ENCODE peak calls at places on chromosome 3, in seven cellular contexts. U is lower leg skin, B is Caco-2, J is kidney epithelial cell, Q is HFF-Myc, A is ascending aorta, Y is astrocyte. P is an unnamed sample.

GRCh38 chr3:127299276-127299675 is 11.4 kb upstream of the PRR20G start:
- DNase-seq in U (peak), B (no peak), J (no peak), Q (no peak), A (no peak), Y (no peak), P (no peak)

GRCh38 chr3:173890091-173890490 is 492.5 kb downstream of the NLGN1 start:
- DNase-seq in U (no peak), B (no peak), J (no peak), Q (no peak), A (no peak), Y (no peak), P (no peak)

GRCh38 chr3:57974796-57975388 is 33.3 kb upstream of the FLNB start:
- DNase-seq in U (no peak), B (peak), J (peak), Q (peak), A (no peak), Y (peak), P (no peak)

GRCh38 chr3:128864351-128864811 is 15.0 kb upstream of the ACAD9 start:
- DNase-seq in U (no peak), B (no peak), J (no peak), Q (no peak), A (no peak), Y (no peak), P (no peak)

GRCh38 chr3:124296416-124296815 is 304.5 kb upstream of the ROPN1 start:
- DNase-seq in U (no peak), B (no peak), J (no peak), Q (no peak), A (no peak), Y (no peak), P (no peak)

GRCh38 chr3:72336821-72337479 is 511.3 kb downstream of the SHQ1 start:
- DNase-seq in U (peak), B (no peak), J (no peak), Q (peak), A (peak), Y (peak), P (peak)

GRCh38 chr3:131033480-131034080 is 6.9 kb downstream of the NEK11 start:
- DNase-seq in U (no peak), B (no peak), J (no peak), Q (peak), A (no peak), Y (no peak), P (no peak)

GRCh38 chr3:69472093-69472492 is 86.2 kb upstream of the FRMD4B start:
- DNase-seq in U (no peak), B (no peak), J (no peak), Q (no peak), A (no peak), Y (no peak), P (no peak)

GRCh38 chr3:135453333-135453732 is 512.2 kb upstream of the PPP2R3A start:
- DNase-seq in U (no peak), B (no peak), J (no peak), Q (no peak), A (no peak), Y (no peak), P (no peak)

GRCh38 chr3:187926620-187927019 is 181.4 kb upstream of the BCL6 start:
- DNase-seq in U (no peak), B (no peak), J (no peak), Q (no peak), A (no peak), Y (no peak), P (no peak)

GRCh38 chr3:117603097-117603496 is 893.5 kb downstream of the TUSC7 start:
- DNase-seq in U (no peak), B (no peak), J (no peak), Q (no peak), A (no peak), Y (peak), P (no peak)

GRCh38 chr3:11757441-11757875 is 89.2 kb downstream of the TAMM41 start:
- DNase-seq in U (no peak), B (no peak), J (no peak), Q (no peak), A (no peak), Y (no peak), P (no peak)

GRCh38 chr3:16461463-16462245 is 51.8 kb downstream of the RFTN1 start:
- DNase-seq in U (no peak), B (no peak), J (no peak), Q (no peak), A (no peak), Y (no peak), P (no peak)

GRCh38 chr3:132225664-132226063 is 91.5 kb upstream of the ACP3 start:
- DNase-seq in U (no peak), B (no peak), J (peak), Q (no peak), A (no peak), Y (no peak), P (no peak)

GRCh38 chr3:171186817-171187216 is 160.3 kb upstream of the SLC2A2 start:
- DNase-seq in U (no peak), B (no peak), J (no peak), Q (no peak), A (no peak), Y (no peak), P (no peak)

GRCh38 chr3:125433611-125434041 is 58.5 kb upstream of the ZNF148 start:
- DNase-seq in U (peak), B (no peak), J (no peak), Q (no peak), A (no peak), Y (no peak), P (peak)

GRCh38 chr3:16846373-16847078 is 38.2 kb upstream of the PLCL2 start:
- DNase-seq in U (no peak), B (no peak), J (no peak), Q (no peak), A (no peak), Y (no peak), P (no peak)

GRCh38 chr3:146189519-146190173 is 28.7 kb upstream of the PLOD2 start:
- DNase-seq in U (no peak), B (no peak), J (no peak), Q (no peak), A (no peak), Y (no peak), P (no peak)

GRCh38 chr3:123818921-123819429 is 65.2 kb downstream of the MYLK start:
- DNase-seq in U (no peak), B (peak), J (peak), Q (peak), A (no peak), Y (peak), P (no peak)

GRCh38 chr3:16595778-16596177 is 9.4 kb downstream of the DAZL start:
- DNase-seq in U (no peak), B (no peak), J (no peak), Q (no peak), A (no peak), Y (no peak), P (no peak)

GRCh38 chr3:132405188-132405587 is 12.1 kb upstream of the DNAJC13 start:
- DNase-seq in U (no peak), B (no peak), J (no peak), Q (no peak), A (no peak), Y (no peak), P (no peak)

GRCh38 chr3:56881035-56881575 is 79.4 kb upstream of the ARHGEF3 start:
- DNase-seq in U (no peak), B (no peak), J (no peak), Q (no peak), A (no peak), Y (no peak), P (no peak)

GRCh38 chr3:10088256-10088655 is 19.8 kb downstream of the FANCD2OS start:
- DNase-seq in U (no peak), B (no peak), J (no peak), Q (no peak), A (no peak), Y (no peak), P (no peak)

GRCh38 chr3:21273256-21273999 is 477.6 kb downstream of the ZNF385D start:
- DNase-seq in U (no peak), B (no peak), J (no peak), Q (peak), A (no peak), Y (peak), P (no peak)

GRCh38 chr3:42101048-42101447 is 9.9 kb downstream of the TRAK1 start:
- DNase-seq in U (peak), B (no peak), J (no peak), Q (no peak), A (peak), Y (peak), P (no peak)

GRCh38 chr3:25662921-25663320 is 1.8 kb downstream of the TOP2B start:
- DNase-seq in U (no peak), B (no peak), J (no peak), Q (no peak), A (no peak), Y (no peak), P (no peak)

GRCh38 chr3:136787226-136787793 is 31.6 kb upstream of the SLC35G2 start:
- DNase-seq in U (no peak), B (no peak), J (no peak), Q (no peak), A (no peak), Y (peak), P (no peak)

GRCh38 chr3:175179055-175179454 is 319.9 kb downstream of the NAALADL2 start:
- DNase-seq in U (no peak), B (no peak), J (no peak), Q (no peak), A (no peak), Y (peak), P (no peak)

GRCh38 chr3:197598404-197598980 is 42.7 kb upstream of the BDH1 start:
- DNase-seq in U (no peak), B (no peak), J (no peak), Q (no peak), A (no peak), Y (no peak), P (peak)

GRCh38 chr3:197606468-197606867 is 50.7 kb upstream of the BDH1 start:
- DNase-seq in U (no peak), B (no peak), J (no peak), Q (no peak), A (no peak), Y (no peak), P (peak)

GRCh38 chr3:197599089-197599765 is 43.5 kb upstream of the BDH1 start:
- DNase-seq in U (peak), B (peak), J (peak), Q (peak), A (peak), Y (peak), P (peak)

GRCh38 chr3:197600796-197601565 is 45.2 kb upstream of the BDH1 start:
- DNase-seq in U (no peak), B (no peak), J (peak), Q (no peak), A (no peak), Y (peak), P (peak)

GRCh38 chr3:197603317-197603933 is 47.7 kb upstream of the BDH1 start:
- DNase-seq in U (no peak), B (no peak), J (no peak), Q (no peak), A (no peak), Y (no peak), P (peak)
- TF ChIP-seq CTCF in U (no peak), B (no peak), J (no peak), Q (no peak), A (no peak), Y (no peak), P (no peak)

GRCh38 chr3:29644261-29644660 is 363.4 kb downstream of the RBMS3 start:
- DNase-seq in U (no peak), B (no peak), J (no peak), Q (peak), A (no peak), Y (no peak), P (no peak)
- TF ChIP-seq CTCF in U (no peak), B (no peak), J (no peak), Q (peak), A (no peak), Y (no peak), P (no peak)

GRCh38 chr3:48629894-48630293 is 5.4 kb downstream of the SLC26A6 start:
- DNase-seq in U (no peak), B (no peak), J (no peak), Q (no peak), A (no peak), Y (no peak), P (no peak)
- TF ChIP-seq CTCF in U (no peak), B (no peak), J (no peak), Q (no peak), A (no peak), Y (no peak), P (no peak)

GRCh38 chr3:107429330-107430181 is 52.3 kb downstream of the CCDC54 start:
- DNase-seq in U (peak), B (peak), J (peak), Q (peak), A (peak), Y (peak), P (peak)
- TF ChIP-seq CTCF in U (no peak), B (peak), J (peak), Q (peak), A (peak), Y (peak), P (peak)

DNA sequence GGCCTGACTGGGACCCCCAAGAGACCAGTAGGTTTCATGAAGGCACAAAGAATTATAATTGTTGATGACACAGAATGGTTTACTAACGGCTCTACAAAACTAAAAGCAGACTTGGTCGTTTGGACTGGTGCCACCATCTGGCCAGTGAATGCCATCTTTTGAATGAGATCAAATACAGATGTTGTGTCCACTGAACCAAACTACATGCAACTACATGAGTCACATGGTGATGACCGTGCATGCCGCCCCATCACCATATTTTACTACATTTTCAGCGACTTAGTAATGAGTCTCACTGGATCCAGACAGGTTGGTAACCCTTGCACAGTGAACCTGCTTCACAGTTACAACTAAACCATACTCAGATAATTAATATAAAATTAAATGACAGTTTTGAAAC is 803.3 kb downstream of the DIPK2A start:
- DNase-seq in U (no peak), B (no peak), J (no peak), Q (peak), A (no peak), Y (no peak), P (no peak)
- TF ChIP-seq CTCF in U (no peak), B (no peak), J (no peak), Q (no peak), A (no peak), Y (no peak), P (no peak)

GRCh38 chr3:62597481-62597880 is 224.1 kb upstream of the FEZF2 start:
- DNase-seq in U (no peak), B (no peak), J (no peak), Q (peak), A (no peak), Y (no peak), P (no peak)
- TF ChIP-seq CTCF in U (no peak), B (no peak), J (no peak), Q (no peak), A (no peak), Y (no peak), P (no peak)

GRCh38 chr3:110454066-110454465 is 617.5 kb upstream of the NECTIN3 start:
- DNase-seq in U (no peak), B (no peak), J (no peak), Q (no peak), A (no peak), Y (no peak), P (no peak)

GRCh38 chr3:110456001-110456400 is 615.6 kb upstream of the NECTIN3 start:
- DNase-seq in U (no peak), B (no peak), J (no peak), Q (no peak), A (no peak), Y (peak), P (no peak)

GRCh38 chr3:110457508-110457907 is 614.1 kb upstream of the NECTIN3 start:
- DNase-seq in U (no peak), B (no peak), J (no peak), Q (no peak), A (no peak), Y (no peak), P (no peak)

GRCh38 chr3:110456438-110457138 is 615.0 kb upstream of the NECTIN3 start:
- DNase-seq in U (no peak), B (no peak), J (no peak), Q (no peak), A (no peak), Y (no peak), P (no peak)

DNA sequence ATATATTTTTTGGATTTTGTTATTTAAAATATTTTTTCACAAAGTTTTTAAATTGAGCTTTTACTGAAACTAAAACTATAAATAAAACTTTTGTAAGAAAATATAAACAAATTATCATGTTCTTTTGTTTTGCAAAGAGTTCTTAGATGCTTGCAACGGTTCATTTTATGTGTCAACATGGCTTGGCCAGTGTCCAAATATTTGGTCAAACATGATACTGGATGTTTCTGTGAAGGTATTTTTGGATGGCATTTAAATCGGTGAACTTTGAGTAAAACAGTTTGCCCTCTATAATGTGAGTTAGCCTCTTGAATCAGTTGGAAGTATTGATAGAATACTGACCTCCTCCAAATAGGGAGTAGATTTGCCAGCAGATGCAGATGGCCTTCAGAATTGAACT is 612.6 kb upstream of the NECTIN3 start:
- DNase-seq in U (no peak), B (no peak), J (no peak), Q (peak), A (no peak), Y (peak), P (no peak)
- TF ChIP-seq CTCF in U (no peak), B (no peak), J (no peak), Q (no peak), A (no peak), Y (no peak), P (no peak)

DNA sequence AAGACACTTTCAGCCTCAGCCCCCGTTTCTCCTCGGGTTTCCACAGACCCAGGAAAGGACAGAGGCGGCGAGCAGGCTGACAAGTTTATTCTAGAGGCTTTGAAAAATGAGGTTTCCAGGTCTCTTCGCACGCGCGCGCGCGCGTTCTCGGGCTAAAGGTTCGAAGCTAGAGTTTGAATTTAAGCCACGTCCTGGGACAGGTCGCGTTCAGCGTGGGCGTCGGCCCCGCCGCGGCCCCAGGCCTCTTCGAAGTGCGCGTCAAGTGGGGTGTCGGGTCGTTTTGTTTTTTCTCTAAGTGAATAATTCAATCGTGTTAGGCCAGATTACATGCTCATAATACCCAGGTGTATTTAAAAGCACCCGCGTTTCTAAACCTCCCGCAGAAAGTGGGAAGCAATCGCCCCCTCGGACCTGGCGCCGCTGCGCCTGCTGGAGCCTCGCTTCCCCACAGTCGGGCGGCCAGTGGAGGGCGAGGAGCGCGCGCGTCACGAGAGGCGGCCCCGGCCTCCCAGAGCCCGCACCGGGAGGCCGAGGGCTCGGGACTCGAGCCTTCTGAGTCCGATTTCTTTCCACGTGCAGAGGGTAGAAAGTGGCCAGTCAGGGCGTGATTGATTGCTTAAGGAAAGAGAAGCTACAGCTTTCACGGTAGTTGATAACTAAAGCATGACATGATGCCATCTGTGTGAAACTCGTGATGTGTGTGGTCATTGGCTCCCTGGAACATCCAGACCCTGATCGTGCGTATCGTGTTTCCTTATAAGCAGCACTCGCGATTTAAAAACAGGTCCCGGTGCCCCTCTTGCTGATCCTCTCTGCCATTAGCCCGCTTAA is 15.8 kb upstream of the SOX2 start:
- DNase-seq in U (no peak), B (no peak), J (no peak), Q (no peak), A (no peak), Y (peak), P (no peak)
- TF ChIP-seq CTCF in U (no peak), B (no peak), J (no peak), Q (no peak), A (no peak), Y (no peak), P (no peak)